ENCODE peak calls at places on chromosomes 2 and 18, in six cellular contexts. N is HepG2, O is HEK293T, U is K562, B is IMR-90, K is A549. X is an unnamed sample.

GRCh38 chr2:70596739-70597138 is 43.1 kb upstream of the TGFA start:
- DNase-seq in N (no peak), O (no peak), U (no peak), B (no peak), K (no peak), X (no peak)

GRCh38 chr18:49645196-49645595 is 83.3 kb downstream of the LIPG start:
- DNase-seq in N (no peak), O (no peak), U (no peak), B (no peak), K (no peak), X (no peak)

GRCh38 chr2:85754313-85755095 is 713 bp downstream of the ATOH8 start:
- DNase-seq in N (peak), O (peak), U (no peak), B (peak), K (peak), X (no peak)

GRCh38 chr2:189096769-189097447 is 82.7 kb downstream of the COL5A2 start:
- DNase-seq in N (peak), O (no peak), U (no peak), B (peak), K (peak), X (no peak)

GRCh38 chr2:96800762-96801463 is 15.2 kb upstream of the CNNM3 start:
- DNase-seq in N (peak), O (peak), U (peak), B (peak), K (peak), X (no peak)

GRCh38 chr18:55272510-55273243 is 313.4 kb upstream of the CCDC68 start:
- DNase-seq in N (no peak), O (no peak), U (no peak), B (peak), K (no peak), X (no peak)

GRCh38 chr2:141109633-141110032 is 1021.2 kb downstream of the LRP1B start:
- DNase-seq in N (peak), O (peak), U (peak), B (no peak), K (peak), X (no peak)

GRCh38 chr2:189641565-189641964 is 19.7 kb upstream of the ASNSD1 start:
- DNase-seq in N (no peak), O (no peak), U (peak), B (peak), K (no peak), X (no peak)

GRCh38 chr2:219350938-219351280 is 18.4 kb upstream of the RESP18 start:
- DNase-seq in N (no peak), O (no peak), U (no peak), B (peak), K (no peak), X (no peak)

GRCh38 chr2:219689676-219690628 is 62.5 kb downstream of the SLC4A3 start:
- DNase-seq in N (peak), O (peak), U (peak), B (peak), K (peak), X (peak)

GRCh38 chr2:66283776-66284175 is 151.1 kb upstream of the MEIS1 start:
- DNase-seq in N (no peak), O (no peak), U (no peak), B (no peak), K (no peak), X (no peak)

GRCh38 chr2:184945824-184946223 is 347.5 kb downstream of the ZNF804A start:
- DNase-seq in N (no peak), O (no peak), U (no peak), B (no peak), K (no peak), X (no peak)

GRCh38 chr2:16632615-16633014 is 33.0 kb downstream of the CYRIA start:
- DNase-seq in N (no peak), O (no peak), U (peak), B (no peak), K (no peak), X (no peak)

GRCh38 chr18:62287753-62288668 is 37.1 kb upstream of the TNFRSF11A start:
- DNase-seq in N (peak), O (no peak), U (no peak), B (no peak), K (no peak), X (no peak)

GRCh38 chr2:10590742-10591141 is 99.0 kb downstream of the NOL10 start:
- DNase-seq in N (no peak), O (no peak), U (no peak), B (no peak), K (peak), X (no peak)

DNA sequence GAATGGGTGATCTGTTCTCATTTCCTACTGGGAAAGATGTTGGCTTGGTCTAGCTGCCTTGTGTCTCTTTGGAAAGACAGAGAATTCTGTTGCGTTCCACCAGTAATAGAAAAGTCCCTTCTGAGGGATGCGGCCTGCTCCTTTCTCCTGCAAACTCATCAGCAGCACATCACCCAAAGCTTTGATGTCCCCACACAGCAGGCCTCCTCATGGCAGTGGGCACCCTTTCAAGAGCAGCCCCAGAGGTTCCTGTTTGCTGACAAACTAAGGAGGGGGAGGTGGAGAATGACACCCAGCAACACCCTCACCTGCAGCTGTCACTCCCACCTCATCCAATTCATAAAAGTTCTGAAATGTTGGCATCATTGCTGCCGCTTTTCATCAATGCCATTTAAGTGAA is 556.6 kb downstream of the BCL11A start:
- DNase-seq in N (no peak), O (no peak), U (no peak), B (no peak), K (no peak), X (no peak)
- TF ChIP-seq BHLHE40 in N (no peak), O (no peak), U (no peak), B (no peak), K (no peak), X (no peak)

DNA sequence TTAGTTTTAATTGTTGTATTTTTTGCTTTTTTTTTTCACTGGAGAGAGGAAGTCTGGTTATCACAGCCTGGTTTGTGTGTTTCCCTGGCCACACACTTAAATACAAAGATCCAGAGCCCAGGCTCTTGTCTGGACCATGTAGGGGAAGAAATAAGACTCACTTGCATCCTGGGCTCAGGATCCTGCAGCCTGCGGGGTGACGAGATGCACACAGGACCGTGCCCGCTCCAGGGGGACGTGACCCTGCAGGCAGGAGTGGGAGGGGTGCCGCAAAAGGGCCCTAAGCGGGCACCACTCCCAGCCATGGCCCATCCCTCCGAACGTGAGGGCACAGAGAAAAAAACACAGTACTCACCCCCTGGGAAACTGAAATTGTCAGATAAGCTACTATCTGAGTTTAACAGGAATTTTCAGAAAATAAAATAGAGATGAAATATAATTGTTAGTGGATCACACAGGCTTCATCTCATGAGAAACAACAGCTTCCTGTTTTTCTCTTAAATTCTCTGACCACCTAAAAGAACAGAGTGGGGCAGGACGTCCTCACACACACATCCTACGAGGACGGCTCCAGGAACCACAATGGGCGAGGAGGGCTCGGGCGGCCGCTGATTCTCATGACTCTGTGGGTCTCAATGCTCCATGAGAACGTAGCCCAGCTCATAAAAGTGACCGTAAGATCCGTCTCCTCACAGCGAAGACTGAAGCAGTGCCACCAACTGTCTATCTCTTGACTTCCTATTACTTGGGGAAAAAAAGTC is 142.6 kb upstream of the ALKAL2 start:
- DNase-seq in N (no peak), O (no peak), U (no peak), B (no peak), K (no peak), X (no peak)
- TF ChIP-seq BHLHE40 in N (no peak), O (no peak), U (no peak), B (no peak), K (no peak), X (no peak)

GRCh38 chr2:156400704-156401678 is 35.2 kb upstream of the GPD2 start:
- DNase-seq in N (peak), O (peak), U (peak), B (peak), K (peak), X (peak)
- TF ChIP-seq BHLHE40 in N (no peak), O (no peak), U (no peak), B (no peak), K (no peak), X (no peak)

DNA sequence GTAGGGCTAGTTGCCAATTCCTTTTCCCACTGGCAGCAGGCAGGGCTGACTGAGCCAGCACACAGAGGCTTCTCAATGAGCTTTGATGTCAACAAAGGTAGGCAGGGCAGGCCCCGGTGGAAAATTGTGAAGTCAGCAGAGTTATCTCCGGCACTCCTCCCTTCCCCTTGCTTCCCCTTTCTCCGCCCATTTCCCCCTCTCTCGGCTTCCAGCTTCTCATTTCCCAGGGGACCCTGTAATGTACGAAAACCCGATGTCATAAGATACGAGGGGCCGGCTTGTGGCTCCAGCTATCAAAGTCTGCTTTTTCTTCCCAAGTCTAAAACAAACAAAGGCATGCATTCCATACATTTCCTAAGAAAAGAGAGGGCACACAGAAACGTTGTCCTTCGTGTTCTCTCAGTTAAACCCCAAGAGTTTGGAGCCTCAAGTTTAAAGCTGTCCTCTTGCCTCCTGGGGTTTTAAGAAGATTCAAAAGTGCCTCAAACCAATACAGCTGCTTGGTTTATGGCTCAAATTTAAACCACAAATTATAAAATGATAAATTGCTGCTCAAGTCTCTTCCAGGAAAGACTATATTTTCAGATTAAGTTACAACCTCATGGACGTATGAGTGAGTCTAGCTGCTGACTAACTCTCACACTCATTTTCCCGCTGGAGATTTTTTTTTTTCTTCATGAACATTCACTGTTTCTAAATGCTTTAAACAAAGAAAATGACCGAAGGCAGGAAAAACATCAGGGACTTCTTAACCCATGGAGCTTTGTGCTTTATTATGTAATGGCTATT is 27.3 kb upstream of the EML4 start:
- DNase-seq in N (peak), O (peak), U (peak), B (peak), K (peak), X (no peak)
- TF ChIP-seq BHLHE40 in N (no peak), O (no peak), U (no peak), B (no peak), K (no peak), X (no peak)

GRCh38 chr2:158955974-158956373 is 12.5 kb upstream of the TANC1 start:
- DNase-seq in N (no peak), O (no peak), U (no peak), B (no peak), K (no peak), X (no peak)
- TF ChIP-seq BHLHE40 in N (no peak), O (no peak), U (no peak), B (no peak), K (no peak), X (no peak)

GRCh38 chr2:230990131-230990898 is 5.6 kb upstream of the SPATA3 start:
- DNase-seq in N (no peak), O (no peak), U (no peak), B (no peak), K (no peak), X (no peak)
- TF ChIP-seq BHLHE40 in N (no peak), O (no peak), U (no peak), B (no peak), K (no peak), X (no peak)